ENCODE peak calls at places on chromosome 4, in six cellular contexts. U is neural progenitor cell, Y is H9, I is right cardiac atrium, K is cardiac muscle cell, S is upper lobe of right lung. E is an unnamed sample.

GRCh38 chr4:40199999-40200880 is 3.4 kb downstream of the RHOH start:
- DNase-seq in U (no peak), Y (no peak), I (no peak), K (no peak), S (no peak), E (no peak)

GRCh38 chr4:129998436-129999150 is 902.6 kb downstream of the C4orf33 start:
- DNase-seq in U (no peak), Y (no peak), I (peak), K (no peak), S (no peak), E (no peak)

GRCh38 chr4:106583567-106583966 is 215.0 kb upstream of the GIMD1 start:
- DNase-seq in U (no peak), Y (no peak), I (no peak), K (no peak), S (no peak), E (peak)

GRCh38 chr4:151541438-151542071 is 132.6 kb downstream of the FHIP1A start:
- DNase-seq in U (peak), Y (no peak), I (no peak), K (no peak), S (no peak), E (peak)

GRCh38 chr4:136750898-136751297 is 781.4 kb downstream of the PCDH18 start:
- DNase-seq in U (no peak), Y (no peak), I (no peak), K (no peak), S (no peak), E (no peak)

GRCh38 chr4:2595436-2595835 is 59.0 kb downstream of the FAM193A start:
- DNase-seq in U (no peak), Y (no peak), I (no peak), K (no peak), S (peak), E (no peak)

GRCh38 chr4:112178731-112179130 is 33.5 kb downstream of the FAM241A start:
- DNase-seq in U (no peak), Y (no peak), I (no peak), K (no peak), S (no peak), E (no peak)

GRCh38 chr4:186820371-186820990 is 96.8 kb upstream of the FAT1 start:
- DNase-seq in U (peak), Y (no peak), I (peak), K (peak), S (no peak), E (no peak)

GRCh38 chr4:57110635-57111546 is 706 bp upstream of the IGFBP7 start:
- DNase-seq in U (peak), Y (peak), I (peak), K (peak), S (peak), E (peak)

GRCh38 chr4:176277162-176277904 is 8.3 kb upstream of the ASB5 start:
- DNase-seq in U (peak), Y (peak), I (peak), K (peak), S (no peak), E (peak)

GRCh38 chr4:154507170-154507569 is 15.6 kb upstream of the DCHS2 start:
- DNase-seq in U (no peak), Y (no peak), I (no peak), K (no peak), S (no peak), E (peak)

GRCh38 chr4:828641-829271 is 2.8 kb upstream of the CPLX1 start:
- DNase-seq in U (peak), Y (peak), I (no peak), K (no peak), S (peak), E (no peak)

GRCh38 chr4:168335621-168336020 is 17.1 kb upstream of the DDX60 start:
- DNase-seq in U (no peak), Y (no peak), I (no peak), K (peak), S (no peak), E (no peak)

GRCh38 chr4:67725981-67726380 is 25.0 kb upstream of the UBA6 start:
- DNase-seq in U (no peak), Y (no peak), I (no peak), K (no peak), S (no peak), E (no peak)

GRCh38 chr4:127141857-127142256 is 490.9 kb upstream of the INTU start:
- DNase-seq in U (no peak), Y (no peak), I (no peak), K (no peak), S (no peak), E (no peak)

GRCh38 chr4:116342143-116342542 is 743.2 kb downstream of the TRAM1L1 start:
- DNase-seq in U (no peak), Y (no peak), I (no peak), K (no peak), S (no peak), E (no peak)

GRCh38 chr4:1767770-1768366 is 25.2 kb upstream of the FGFR3 start:
- DNase-seq in U (peak), Y (peak), I (peak), K (peak), S (peak), E (no peak)

GRCh38 chr4:48778431-48779094 is 1.5 kb downstream of the FRYL start:
- DNase-seq in U (no peak), Y (no peak), I (no peak), K (peak), S (no peak), E (peak)

GRCh38 chr4:104017213-104017612 is 297.4 kb upstream of the TACR3 start:
- DNase-seq in U (no peak), Y (no peak), I (no peak), K (no peak), S (no peak), E (no peak)

GRCh38 chr4:15717126-15717525 is 14.3 kb downstream of the BST1 start:
- DNase-seq in U (no peak), Y (no peak), I (no peak), K (no peak), S (no peak), E (no peak)

GRCh38 chr4:55871299-55871800 is 17.9 kb downstream of the EXOC1 start:
- DNase-seq in U (no peak), Y (no peak), I (no peak), K (no peak), S (no peak), E (no peak)
- H3K27ac ChIP-seq in U (no peak), Y (no peak), I (no peak), K (no peak), S (no peak), E (no peak)

DNA sequence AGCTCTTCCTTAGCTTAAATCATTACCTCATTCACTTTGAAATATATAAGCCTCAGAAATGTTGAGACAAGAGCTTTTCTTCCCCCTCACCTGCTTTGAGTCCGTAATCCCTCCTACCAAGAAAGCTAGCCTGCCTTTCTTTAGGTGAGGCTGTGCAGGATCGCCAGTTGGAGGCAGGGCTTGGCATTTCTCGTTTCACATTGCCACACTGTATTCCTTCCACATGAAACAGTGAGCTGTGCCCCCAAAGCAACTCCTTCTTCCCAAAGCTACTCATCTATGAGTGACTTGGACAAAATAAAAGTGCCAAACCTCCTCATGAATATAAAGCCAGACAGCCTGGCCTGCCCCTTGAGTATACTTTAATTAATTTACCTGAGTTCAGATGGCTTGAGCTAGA is 86.8 kb downstream of the LIMCH1 start:
- DNase-seq in U (no peak), Y (no peak), I (no peak), K (no peak), S (no peak), E (no peak)
- H3K27ac ChIP-seq in U (no peak), Y (no peak), I (no peak), K (no peak), S (no peak), E (no peak)

DNA sequence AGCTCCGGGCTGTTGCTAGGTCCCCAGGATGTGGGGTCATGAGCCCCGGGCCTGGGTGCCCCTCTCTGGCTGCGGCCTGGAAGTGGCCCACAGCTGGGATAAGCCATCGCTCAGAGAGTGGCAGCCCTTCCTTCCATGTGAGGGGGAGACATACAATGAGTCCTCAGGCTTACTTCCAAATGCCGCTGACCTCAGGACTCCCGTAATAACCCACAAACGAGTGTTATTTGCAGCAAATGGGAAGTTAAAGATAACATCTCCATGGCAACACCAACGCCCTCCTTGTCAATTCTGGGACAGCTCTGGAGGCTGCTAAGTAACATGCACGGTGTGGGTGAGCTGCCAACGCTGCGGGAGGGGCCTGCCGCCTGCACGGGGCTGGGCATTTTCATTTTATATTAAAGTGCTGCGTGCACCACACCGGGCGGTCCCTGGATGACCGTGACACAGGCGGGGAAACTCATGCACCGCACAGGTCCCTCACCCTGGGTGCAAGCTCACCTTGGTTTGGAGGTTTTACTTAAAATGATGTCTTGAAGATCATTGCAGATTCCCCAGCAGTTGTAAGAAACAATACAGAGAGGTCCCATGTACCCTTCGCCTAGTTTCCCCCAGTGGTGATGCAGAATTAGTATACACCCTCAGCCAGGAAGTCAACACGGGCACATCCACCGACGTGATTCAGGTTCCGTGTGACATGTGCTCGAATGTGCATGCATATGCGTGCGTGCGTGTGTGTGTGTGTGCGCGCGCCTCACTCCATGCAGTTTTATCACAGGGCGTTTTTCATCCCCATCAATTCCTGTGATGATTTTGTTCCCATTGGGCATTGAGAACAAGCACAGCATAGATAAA is 79.4 kb downstream of the ABLIM2 start:
- DNase-seq in U (no peak), Y (no peak), I (peak), K (peak), S (no peak), E (no peak)
- H3K27ac ChIP-seq in U (no peak), Y (no peak), I (no peak), K (peak), S (no peak), E (no peak)

GRCh38 chr4:41384992-41385391 is 128.3 kb downstream of the UCHL1 start:
- DNase-seq in U (no peak), Y (no peak), I (peak), K (no peak), S (peak), E (no peak)
- H3K27ac ChIP-seq in U (no peak), Y (no peak), I (no peak), K (no peak), S (no peak), E (no peak)

DNA sequence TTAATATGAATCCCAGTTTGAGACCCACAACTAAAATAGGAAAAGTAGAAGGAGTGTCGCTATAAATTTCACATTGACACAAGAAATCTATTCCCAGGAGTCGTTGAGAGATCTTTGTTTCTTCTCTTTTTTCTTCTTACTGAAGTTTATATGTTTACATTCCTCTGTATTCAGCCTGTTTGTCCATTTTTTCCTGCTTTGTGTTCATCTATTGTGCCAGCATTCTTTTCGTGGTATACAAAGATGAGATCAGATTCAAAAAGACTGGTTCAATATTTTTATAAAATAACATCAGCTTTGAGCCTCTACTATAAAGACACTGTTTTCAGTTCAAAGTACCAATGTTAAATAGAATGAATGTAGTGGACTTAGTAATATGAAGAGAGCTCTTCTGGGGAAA is 95.4 kb upstream of the MYOZ2 start:
- DNase-seq in U (no peak), Y (no peak), I (no peak), K (no peak), S (no peak), E (no peak)
- H3K27ac ChIP-seq in U (no peak), Y (no peak), I (no peak), K (peak), S (peak), E (no peak)

DNA sequence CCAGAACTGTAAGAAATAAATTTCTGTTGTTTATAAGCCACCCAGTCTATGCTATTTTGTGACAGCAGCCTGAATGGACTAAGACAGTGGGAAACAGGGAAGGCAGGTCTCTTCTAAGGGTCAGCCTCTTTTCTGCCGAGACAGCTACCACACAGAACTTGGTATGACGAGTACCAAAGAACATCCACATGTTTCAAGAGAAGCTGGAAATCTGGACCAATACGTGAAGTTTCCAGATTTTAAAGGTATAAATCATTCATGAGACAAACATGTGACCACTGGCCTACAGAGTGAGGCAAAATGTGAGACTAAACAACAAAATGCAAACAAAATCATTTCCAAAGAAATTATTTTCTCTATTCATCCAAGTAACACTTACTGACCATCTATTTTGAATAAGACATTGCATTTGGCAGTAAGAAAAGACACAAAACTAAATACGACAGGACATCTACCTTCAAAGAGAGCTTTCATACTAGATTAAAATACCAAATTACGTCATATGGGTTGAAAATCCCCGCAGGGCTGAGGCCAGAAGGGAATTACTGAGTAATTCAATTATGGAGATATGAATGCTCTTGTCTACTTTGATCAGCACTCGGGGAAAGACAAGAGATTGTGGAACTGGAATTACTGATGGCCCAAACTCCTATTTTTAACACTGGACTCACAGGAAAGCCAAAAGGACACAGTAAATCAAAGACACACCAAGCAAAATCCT is 7.2 kb downstream of the SCARB2 start:
- DNase-seq in U (no peak), Y (no peak), I (no peak), K (no peak), S (no peak), E (no peak)
- H3K27ac ChIP-seq in U (no peak), Y (no peak), I (peak), K (no peak), S (peak), E (no peak)

DNA sequence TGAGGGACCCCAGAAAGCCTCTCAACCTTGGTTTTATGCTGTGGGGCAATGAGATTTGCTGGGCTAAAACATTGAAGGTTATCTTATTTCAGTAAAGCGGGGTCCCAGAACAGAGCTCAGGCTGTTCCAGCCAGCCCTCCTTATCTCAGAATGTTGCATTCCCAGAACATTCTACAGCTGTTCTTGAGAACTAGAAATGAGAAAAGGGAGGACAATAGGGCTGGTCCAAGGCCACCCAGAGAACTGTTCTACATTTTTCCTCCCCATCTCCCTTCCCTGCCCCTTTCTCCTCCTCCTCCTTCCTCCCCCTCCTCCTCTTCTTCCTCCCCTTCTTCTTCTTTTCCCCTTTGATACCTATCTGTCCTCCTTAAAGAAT is 70.4 kb upstream of the SLC7A11 start:
- DNase-seq in U (no peak), Y (no peak), I (no peak), K (no peak), S (no peak), E (no peak)
- H3K27ac ChIP-seq in U (no peak), Y (no peak), I (no peak), K (no peak), S (no peak), E (no peak)

DNA sequence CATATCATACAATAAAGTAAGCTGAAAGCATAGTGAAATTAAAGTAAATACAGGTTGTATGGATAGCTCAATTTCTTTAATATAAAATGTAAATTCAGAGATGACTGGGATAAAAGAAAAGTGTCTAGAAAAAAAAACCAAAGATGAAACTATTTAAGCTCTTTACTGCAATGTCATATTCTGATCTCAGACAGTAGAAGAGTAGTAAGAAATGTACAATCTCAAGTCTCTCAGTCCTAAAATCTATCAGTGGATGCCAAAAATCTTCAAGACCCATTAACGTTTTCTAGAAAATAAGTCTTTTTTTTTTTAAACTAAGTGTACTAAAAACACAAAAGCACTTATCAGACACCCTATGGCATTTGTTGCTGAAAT is 13.8 kb downstream of the MGARP start:
- DNase-seq in U (no peak), Y (no peak), I (no peak), K (no peak), S (no peak), E (no peak)
- H3K27ac ChIP-seq in U (no peak), Y (no peak), I (no peak), K (no peak), S (peak), E (no peak)